ENCODE peak calls at places on chromosome 18, in eight cellular contexts. Q is mesenchymal stem cell; G is PC-9; B is aorta; F is body of pancreas; N is CD8-positive, alpha-beta memory T cell; A is left ventricle myocardium inferior; Z is effector memory CD4-positive, alpha-beta T cell. H is an unnamed sample.

GRCh38 chr18:23067236-23067635 is 68.0 kb upstream of the CABLES1 start:
- DNase-seq in Q (no peak), G (no peak), B (no peak), F (no peak), N (no peak), A (no peak), Z (no peak), H (no peak)

GRCh38 chr18:9828794-9829712 is 56.7 kb upstream of the TXNDC2 start:
- DNase-seq in Q (no peak), G (no peak), B (no peak), F (no peak), N (no peak), A (no peak), Z (no peak), H (no peak)

GRCh38 chr18:22591231-22591630 is 173.5 kb upstream of the CTAGE1 start:
- DNase-seq in Q (no peak), G (no peak), B (no peak), F (no peak), N (no peak), A (no peak), Z (no peak), H (no peak)

GRCh38 chr18:10301831-10302483 is 152.5 kb upstream of the APCDD1 start:
- DNase-seq in Q (no peak), G (no peak), B (no peak), F (no peak), N (no peak), A (no peak), Z (no peak), H (no peak)

GRCh38 chr18:29123706-29124530 is 947.0 kb upstream of the CDH2 start:
- DNase-seq in Q (peak; percentile 29), G (no peak), B (no peak), F (no peak), N (no peak), A (no peak), Z (no peak), H (no peak)

GRCh38 chr18:49915352-49915751 is 102.0 kb upstream of the ACAA2 start:
- DNase-seq in Q (no peak), G (no peak), B (no peak), F (no peak), N (no peak), A (no peak), Z (no peak), H (no peak)

GRCh38 chr18:28689591-28689990 is 512.7 kb upstream of the CDH2 start:
- DNase-seq in Q (no peak), G (no peak), B (no peak), F (no peak), N (no peak), A (no peak), Z (no peak), H (no peak)

GRCh38 chr18:33821503-33821902 is 243.5 kb downstream of the ASXL3 start:
- DNase-seq in Q (peak; percentile 46), G (no peak), B (no peak), F (no peak), N (no peak), A (no peak), Z (no peak), H (no peak)

GRCh38 chr18:43034683-43035500 is 80.6 kb downstream of the RIT2 start:
- DNase-seq in Q (no peak), G (peak; percentile 23), B (no peak), F (no peak), N (no peak), A (no peak), Z (no peak), H (no peak)

GRCh38 chr18:77870238-77870637 is 620.6 kb downstream of the GALR1 start:
- DNase-seq in Q (no peak), G (no peak), B (no peak), F (no peak), N (no peak), A (no peak), Z (no peak), H (no peak)

GRCh38 chr18:8177330-8178016 is 431.8 kb upstream of the RAB12 start:
- DNase-seq in Q (peak; percentile 69), G (no peak), B (no peak), F (peak; percentile 50), N (no peak), A (no peak), Z (no peak), H (no peak)

GRCh38 chr18:55861266-55861665 is 273.3 kb upstream of the TCF4 start:
- DNase-seq in Q (peak; percentile 45), G (no peak), B (no peak), F (no peak), N (no peak), A (no peak), Z (no peak), H (peak; percentile 42)

GRCh38 chr18:52348209-52348608 is 8.2 kb downstream of the DCC start:
- DNase-seq in Q (no peak), G (no peak), B (no peak), F (no peak), N (no peak), A (no peak), Z (no peak), H (no peak)

GRCh38 chr18:8162797-8163196 is 446.4 kb upstream of the RAB12 start:
- DNase-seq in Q (no peak), G (peak; percentile 11), B (no peak), F (no peak), N (no peak), A (no peak), Z (no peak), H (no peak)

GRCh38 chr18:78073275-78073674 is 823.6 kb downstream of the GALR1 start:
- DNase-seq in Q (no peak), G (no peak), B (no peak), F (no peak), N (no peak), A (no peak), Z (no peak), H (no peak)

GRCh38 chr18:66749030-66749429 is 145.1 kb upstream of the CDH19 start:
- DNase-seq in Q (no peak), G (no peak), B (no peak), F (no peak), N (no peak), A (no peak), Z (no peak), H (no peak)

GRCh38 chr18:63477972-63478371 is 1.2 kb downstream of the SERPINB5 start:
- DNase-seq in Q (peak; percentile 29), G (no peak), B (no peak), F (no peak), N (no peak), A (no peak), Z (no peak), H (no peak)

GRCh38 chr18:13544953-13545352 is 181.4 kb downstream of the FAM210A start:
- DNase-seq in Q (no peak), G (no peak), B (no peak), F (no peak), N (no peak), A (no peak), Z (no peak), H (no peak)

GRCh38 chr18:39274535-39274934 is 1708.9 kb upstream of the CELF4 start:
- DNase-seq in Q (no peak), G (no peak), B (no peak), F (no peak), N (no peak), A (no peak), Z (no peak), H (no peak)

GRCh38 chr18:2306641-2307040 is 264.7 kb downstream of the METTL4 start:
- DNase-seq in Q (no peak), G (no peak), B (no peak), F (no peak), N (no peak), A (no peak), Z (no peak), H (no peak)

GRCh38 chr18:2303517-2304238 is 267.6 kb downstream of the METTL4 start:
- DNase-seq in Q (no peak), G (peak; percentile 25), B (no peak), F (no peak), N (no peak), A (no peak), Z (no peak), H (no peak)

GRCh38 chr18:2302628-2303516 is 268.4 kb downstream of the METTL4 start:
- DNase-seq in Q (no peak), G (peak; percentile 83), B (no peak), F (no peak), N (no peak), A (no peak), Z (no peak), H (no peak)

GRCh38 chr18:2302012-2302411 is 269.3 kb downstream of the METTL4 start:
- DNase-seq in Q (no peak), G (no peak), B (no peak), F (no peak), N (no peak), A (no peak), Z (no peak), H (no peak)

GRCh38 chr18:2304378-2305175 is 266.7 kb downstream of the METTL4 start:
- DNase-seq in Q (no peak), G (peak; percentile 29), B (no peak), F (no peak), N (no peak), A (no peak), Z (no peak), H (no peak)
- H3K27ac ChIP-seq in Q (no peak overlapping the region), G (peak overlapping the region; percentile 99), B (no peak overlapping the region), F (no peak overlapping the region), N (peak overlapping the region; percentile 75), A (no peak overlapping the region), Z (no peak overlapping the region), H (no peak overlapping the region)

GRCh38 chr18:713135-713490 is 683 bp upstream of the ENOSF1 start:
- DNase-seq in Q (no peak), G (no peak), B (no peak), F (no peak), N (peak; percentile 46), A (no peak), Z (no peak), H (no peak)
- H3K27ac ChIP-seq in Q (no peak overlapping the region), G (no peak overlapping the region), B (no peak overlapping the region), F (peak overlapping the region; percentile 64), N (no peak overlapping the region), A (peak overlapping the region; percentile 86), Z (no peak overlapping the region), H (no peak overlapping the region)

GRCh38 chr18:58868440-58868839 is 3.8 kb downstream of the ZNF532 start:
- DNase-seq in Q (no peak), G (no peak), B (no peak), F (no peak), N (no peak), A (no peak), Z (no peak), H (no peak)
- H3K27ac ChIP-seq in Q (no peak overlapping the region), G (no peak overlapping the region), B (peak overlapping the region; percentile 69), F (no peak overlapping the region), N (no peak overlapping the region), A (no peak overlapping the region), Z (no peak overlapping the region), H (no peak overlapping the region)

GRCh38 chr18:48160622-48161021 is 230.2 kb upstream of the SMAD2 start:
- DNase-seq in Q (no peak), G (no peak), B (no peak), F (no peak), N (no peak), A (no peak), Z (no peak), H (no peak)

GRCh38 chr18:48161911-48162698 is 231.6 kb upstream of the SMAD2 start:
- DNase-seq in Q (no peak), G (no peak), B (no peak), F (no peak), N (no peak), A (no peak), Z (no peak), H (no peak)

GRCh38 chr18:48159816-48160215 is 229.4 kb upstream of the SMAD2 start:
- DNase-seq in Q (no peak), G (no peak), B (no peak), F (no peak), N (no peak), A (no peak), Z (no peak), H (no peak)

GRCh38 chr18:48163184-48164095 is 233.0 kb upstream of the SMAD2 start:
- DNase-seq in Q (no peak), G (no peak), B (no peak), F (no peak), N (no peak), A (no peak), Z (no peak), H (no peak)

GRCh38 chr18:48161201-48161910 is 230.9 kb upstream of the SMAD2 start:
- DNase-seq in Q (peak; percentile 60), G (peak; percentile 63), B (peak; percentile 88), F (peak; percentile 79), N (no peak), A (peak; percentile 84), Z (peak; percentile 59), H (peak; percentile 64)
- H3K27ac ChIP-seq in Q (peak overlapping the region; percentile 50), G (peak overlapping the region; percentile 59), B (peak overlapping the region; percentile 80), F (peak overlapping the region; percentile 79), N (no peak overlapping the region), A (peak overlapping the region; percentile 95), Z (no peak overlapping the region), H (peak overlapping the region; percentile 51)

H was measured in substantia nigra.